ENCODE peak calls at places on chromosomes 4 and X, in eight cellular contexts. S is H9, C is left ventricle myocardium inferior, J is psoas muscle, I is fibroblast of lung, D is colonic mucosa, A is cardiac muscle cell, E is MM.1S. O is an unnamed sample. For H3K27me3, the result is how much of the 10 kb centered on the place peaks cover.

GRCh38 chr4:8306511-8307021 is 37.0 kb downstream of the HTRA3 start:
- DNase-seq in J (peak), A (no peak), C (peak), D (no peak), I (no peak), E (no peak), S (no peak), O (peak)

GRCh38 chr4:70877539-70877938 is 24.6 kb upstream of the MOB1B start:
- DNase-seq in S (no peak), C (no peak), J (no peak), I (no peak), E (no peak), D (no peak), A (no peak), O (no peak)

GRCh38 chr4:109820563-109820962 is 5.0 kb downstream of the GAR1 start:
- DNase-seq in I (peak), J (no peak), E (no peak), A (no peak), D (no peak), S (no peak), C (no peak), O (no peak)

GRCh38 chr4:88333741-88334405 is 44.8 kb upstream of the HERC6 start:
- DNase-seq in A (no peak), D (no peak), I (peak), C (no peak), J (no peak), E (no peak), S (no peak), O (no peak)

GRCh38 chr4:106541253-106541652 is 172.7 kb upstream of the GIMD1 start:
- DNase-seq in A (no peak), D (no peak), C (no peak), I (peak), J (no peak), S (no peak), E (no peak), O (no peak)

GRCh38 chr4:11418610-11419009 is 10.1 kb downstream of the HS3ST1 start:
- DNase-seq in D (no peak), A (no peak), I (no peak), J (no peak), E (no peak), C (no peak), S (no peak), O (no peak)

GRCh38 chr4:791866-792630 is 33.9 kb downstream of the CPLX1 start:
- DNase-seq in I (peak), D (peak), A (no peak), S (peak), J (no peak), E (no peak), C (no peak), O (peak)

GRCh38 chr4:80361329-80361900 is 25.9 kb downstream of the CFAP299 start:
- DNase-seq in S (no peak), C (no peak), I (peak), E (peak), J (no peak), D (no peak), A (peak), O (no peak)

GRCh38 chr4:61817071-61817470 is 616.9 kb downstream of the ADGRL3 start:
- DNase-seq in D (no peak), J (no peak), S (no peak), I (no peak), C (no peak), A (no peak), E (no peak), O (no peak)

GRCh38 chr4:155161357-155161756 is 47.1 kb upstream of the NPY2R start:
- DNase-seq in I (no peak), E (no peak), J (no peak), S (no peak), A (no peak), C (no peak), D (no peak), O (no peak)

GRCh38 chrX:101337776-101338271 is 10.7 kb downstream of the TIMM8A start:
- DNase-seq in S (no peak), J (no peak), E (no peak), D (no peak), C (no peak), I (no peak), A (no peak), O (no peak)

GRCh38 chr4:11585506-11585905 is 156.8 kb upstream of the HS3ST1 start:
- DNase-seq in D (peak), J (no peak), I (no peak), E (no peak), A (no peak), S (no peak), C (no peak), O (no peak)

GRCh38 chr4:36337665-36338064 is 56.2 kb downstream of the DTHD1 start:
- DNase-seq in C (no peak), S (no peak), E (no peak), I (no peak), A (no peak), J (no peak), D (no peak), O (no peak)

GRCh38 chrX:108270280-108270679 is 167.9 kb downstream of the COL4A6 start:
- DNase-seq in C (no peak), S (no peak), D (no peak), J (no peak), E (no peak), I (no peak), A (no peak), O (no peak)

GRCh38 chr4:121668368-121669162 is 28.2 kb downstream of the ANXA5 start:
- DNase-seq in D (no peak), S (no peak), C (no peak), E (no peak), I (peak), A (no peak), J (no peak), O (no peak)

GRCh38 chr4:61220556-61220955 is 20.4 kb downstream of the ADGRL3 start:
- DNase-seq in A (no peak), D (no peak), C (no peak), S (no peak), J (no peak), I (no peak), E (no peak), O (no peak)

GRCh38 chr4:2390146-2390545 is 28.3 kb downstream of the ZFYVE28 start:
- DNase-seq in C (no peak), D (no peak), I (no peak), S (no peak), A (no peak), J (no peak), E (no peak), O (no peak)
- H3K27me3 ChIP-seq in C (under half), D (under half), I (under half), S (under half), A (under half), J (under half), E (under half), O (under half)

DNA sequence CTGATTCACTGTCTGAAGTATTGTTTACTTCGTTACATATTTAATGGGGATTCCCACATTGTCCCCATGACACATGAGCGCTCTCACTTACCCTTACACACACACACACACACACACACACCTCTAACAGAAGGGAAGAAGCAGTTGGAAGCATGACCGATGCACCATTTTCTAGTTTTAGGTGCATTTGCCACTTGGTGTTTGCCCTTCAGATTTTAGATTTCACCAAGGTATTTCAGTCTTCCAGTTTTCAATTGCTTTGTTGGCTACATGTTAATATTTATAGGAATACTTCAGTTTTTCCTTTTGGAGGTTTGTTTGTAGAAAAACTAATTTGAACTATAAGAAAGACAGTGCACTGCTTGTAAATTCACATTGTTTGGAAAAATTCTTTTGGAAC is 3.1 kb downstream of the POU4F2 start:
- DNase-seq in S (no peak), J (no peak), C (no peak), D (no peak), E (no peak), I (no peak), A (no peak), O (no peak)
- H3K27me3 ChIP-seq in S (half or more), J (under half), C (half or more), D (under half), E (under half), I (under half), A (half or more), O (under half)

DNA sequence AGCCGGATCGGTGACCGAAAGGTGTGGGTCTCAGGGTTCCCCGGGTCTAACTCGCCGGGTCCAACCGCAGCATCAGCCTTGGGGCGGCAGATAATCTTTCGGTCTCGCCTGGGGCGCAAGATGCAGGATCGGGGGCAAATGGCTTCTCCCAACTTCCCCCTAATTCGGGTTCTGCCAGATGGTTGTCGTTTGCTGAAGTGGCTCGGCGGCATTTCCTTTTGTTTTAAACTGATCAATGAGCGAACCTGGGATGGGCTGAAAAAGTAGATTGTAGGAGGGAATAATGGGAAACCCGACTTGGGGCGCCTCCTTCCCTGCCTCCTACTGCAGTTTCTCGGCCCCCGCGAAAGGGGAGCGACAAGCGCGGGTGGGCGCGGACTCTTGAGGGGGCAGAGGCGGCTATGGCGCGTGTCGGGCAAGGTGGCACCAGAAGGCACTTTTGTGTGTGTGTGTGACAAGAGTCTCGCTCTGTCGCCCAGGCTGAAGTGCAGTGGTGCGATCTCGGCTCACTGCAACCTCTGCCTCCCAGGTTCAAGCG is 3.1 kb downstream of the PDGFRA start:
- DNase-seq in D (no peak), I (peak), C (no peak), J (peak), E (no peak), S (no peak), A (peak), O (no peak)
- H3K27me3 ChIP-seq in D (half or more), I (under half), C (half or more), J (under half), E (under half), S (under half), A (under half), O (under half)

GRCh38 chr4:185016101-185016940 is 2.0 kb upstream of the HELT start:
- DNase-seq in I (no peak), J (no peak), E (no peak), C (no peak), D (no peak), S (no peak), A (no peak), O (no peak)
- H3K27me3 ChIP-seq in I (under half), J (under half), E (under half), C (half or more), D (half or more), S (half or more), A (half or more), O (under half)

DNA sequence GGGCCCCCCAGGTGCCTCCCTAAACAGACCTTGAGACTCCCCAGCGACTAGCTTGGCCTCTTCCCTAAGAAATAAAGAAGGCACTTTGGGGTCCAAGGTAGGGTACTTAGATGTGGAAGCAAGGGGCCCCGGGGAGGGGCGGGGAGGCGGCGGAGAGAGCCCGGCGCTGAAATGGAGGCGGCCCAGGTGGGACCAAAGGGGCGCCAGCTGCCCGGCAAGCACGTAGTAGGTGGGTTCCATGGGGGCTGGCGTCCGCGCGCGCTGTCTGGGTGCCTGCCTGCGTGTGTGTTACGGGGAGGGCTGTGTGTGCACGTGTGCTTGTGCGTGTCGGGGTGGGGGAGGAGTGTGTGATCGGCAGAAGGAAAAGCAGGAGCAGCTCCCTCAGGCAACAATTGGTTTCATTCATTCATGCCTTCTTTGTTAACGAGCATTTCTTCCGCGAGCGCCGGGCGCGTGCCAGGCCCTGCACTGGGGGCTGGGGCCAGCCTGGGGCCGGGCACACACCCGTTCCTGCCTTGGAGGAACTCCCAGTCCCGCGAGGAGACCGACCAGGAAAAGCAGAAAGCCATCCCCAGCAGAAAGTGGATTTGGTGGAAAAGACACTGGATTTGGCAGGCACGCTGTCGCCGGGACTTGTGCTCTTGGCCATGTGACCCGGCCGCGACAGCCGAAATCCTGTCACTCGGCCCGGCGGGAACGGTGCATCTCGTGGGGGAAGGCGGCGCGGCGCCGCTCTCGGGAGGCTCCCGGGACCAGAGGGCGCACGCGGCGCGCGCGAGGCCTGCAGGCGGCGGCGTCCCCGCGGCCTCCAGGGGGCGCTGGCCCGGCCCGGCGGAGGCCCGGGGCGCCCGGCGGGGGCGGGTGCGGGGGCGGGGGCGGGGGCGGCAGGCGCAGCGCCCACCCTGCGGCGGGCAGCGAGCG is 3.3 kb upstream of the DUSP9 start:
- DNase-seq in S (peak), J (no peak), C (no peak), I (no peak), D (peak), E (no peak), A (peak), O (peak)
- H3K27me3 ChIP-seq in S (half or more), J (under half), C (half or more), I (under half), D (half or more), E (half or more), A (half or more), O (under half)

DNA sequence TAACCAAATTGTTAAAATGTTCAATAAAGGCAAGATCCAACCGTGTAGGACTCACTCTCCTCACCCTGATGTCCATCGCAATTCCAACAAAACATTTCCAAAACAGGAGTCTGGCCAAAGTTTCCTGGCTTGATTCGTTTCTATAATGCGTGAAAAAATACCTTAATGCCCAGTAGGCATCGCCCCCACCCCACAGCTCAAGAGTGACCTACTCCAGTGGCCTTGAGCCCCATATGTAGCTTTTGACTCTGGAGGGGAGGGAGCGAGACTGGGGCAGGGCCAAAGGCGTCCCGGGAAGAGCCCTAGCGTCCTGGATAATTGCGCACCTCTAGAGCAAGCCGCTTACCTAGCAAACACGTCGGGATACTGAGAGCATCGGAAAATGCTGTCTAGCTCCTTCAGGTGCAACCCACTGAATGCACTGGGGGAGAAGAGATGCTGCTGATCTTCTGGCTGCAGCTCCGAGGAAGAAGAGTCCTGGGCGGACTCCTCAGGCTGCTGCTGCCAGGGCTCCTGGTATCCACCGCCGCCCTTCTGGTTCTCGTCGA is 55.6 kb upstream of the NKAP start:
- DNase-seq in I (no peak), J (no peak), E (no peak), A (no peak), C (no peak), S (peak), D (no peak), O (no peak)
- H3K27me3 ChIP-seq in I (under half), J (under half), E (under half), A (half or more), C (half or more), S (half or more), D (under half), O (under half)

DNA sequence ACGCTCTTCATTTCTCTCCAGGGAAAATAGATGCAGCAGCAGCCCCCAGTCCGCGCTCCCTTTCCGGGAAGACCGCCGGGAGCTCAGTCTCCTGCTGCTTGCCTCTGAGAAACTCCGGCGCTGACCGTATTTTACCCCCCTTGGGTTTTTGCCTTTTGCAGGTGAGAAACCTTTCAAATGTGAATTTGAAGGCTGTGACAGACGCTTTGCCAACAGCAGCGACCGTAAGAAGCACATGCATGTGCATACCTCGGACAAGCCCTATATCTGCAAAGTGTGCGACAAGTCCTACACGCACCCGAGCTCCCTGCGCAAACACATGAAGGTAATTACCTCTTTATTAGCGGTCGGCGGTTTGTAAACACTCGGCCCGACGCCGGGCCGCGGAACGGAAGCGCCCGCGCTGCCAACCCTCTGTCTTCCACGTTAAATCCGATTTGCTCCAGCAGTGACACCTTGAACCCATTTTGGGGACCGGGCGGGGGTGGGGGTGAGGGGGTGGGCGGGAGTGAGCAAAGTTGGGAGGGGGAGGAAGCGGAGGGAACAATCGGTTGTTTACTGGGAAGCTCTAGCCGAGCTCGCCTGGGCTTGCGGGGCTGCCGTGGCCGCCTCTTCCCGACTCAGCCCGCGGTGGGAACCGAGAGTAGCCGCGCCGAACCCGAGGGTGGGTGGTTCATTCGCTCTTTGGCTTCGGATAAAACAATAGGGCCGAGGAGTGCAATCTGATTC is 3.0 kb downstream of the ZIC3 start:
- DNase-seq in A (no peak), C (no peak), E (no peak), S (peak), D (no peak), I (no peak), J (no peak), O (no peak)
- H3K27me3 ChIP-seq in A (half or more), C (half or more), E (under half), S (under half), D (half or more), I (under half), J (under half), O (under half)

DNA sequence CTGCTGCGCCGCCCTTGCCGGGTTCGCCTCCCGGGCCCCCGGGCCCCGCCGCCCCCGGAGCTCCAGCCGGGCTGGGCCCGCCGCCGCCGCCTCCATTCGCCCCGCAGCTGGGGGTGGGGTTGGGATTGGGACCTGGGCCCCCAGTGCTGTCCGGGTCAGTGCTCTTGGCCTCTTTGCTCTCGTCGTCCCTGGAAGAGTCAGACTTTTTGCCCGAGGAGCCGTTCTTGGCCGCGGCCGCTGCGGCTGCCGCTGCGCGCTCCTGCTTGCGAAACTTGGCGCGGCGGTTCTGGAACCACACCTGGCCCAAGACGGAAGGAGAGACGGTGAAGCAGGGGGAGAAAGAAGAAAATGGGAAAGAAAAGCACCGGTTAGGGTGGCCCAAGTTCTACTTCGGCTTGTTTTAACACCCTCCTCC is 2.5 kb downstream of the PHOX2B start:
- DNase-seq in C (no peak), D (no peak), I (no peak), J (no peak), E (no peak), S (peak), A (no peak), O (no peak)
- H3K27me3 ChIP-seq in C (half or more), D (half or more), I (half or more), J (under half), E (under half), S (half or more), A (half or more), O (half or more)